ENCODE peak calls at places on chromosome 2, in eight cellular contexts. One of them, this sample, is unnamed.

GRCh38 chr2:195447353-195447975 is 209.6 kb upstream of the SLC39A10 start:
- DNase-seq in SK-N-SH: no peak
- DNase-seq in GM12878: no peak
- DNase-seq in BE2C: no peak
- DNase-seq in ovary: no peak
- DNase-seq in fibroblast of mammary gland: no peak
- DNase-seq in AG10803: peak
- DNase-seq in psoas muscle: no peak
- DNase-seq in this sample: no peak

GRCh38 chr2:240797500-240797895 is 22.5 kb downstream of the KIF1A start:
- DNase-seq in fibroblast of mammary gland: no peak
- DNase-seq in AG10803: no peak
- DNase-seq in ovary: no peak
- DNase-seq in psoas muscle: peak
- DNase-seq in SK-N-SH: no peak
- DNase-seq in GM12878: no peak
- DNase-seq in BE2C: peak
- DNase-seq in this sample: no peak

GRCh38 chr2:65675350-65675749 is 243.0 kb upstream of the SPRED2 start:
- DNase-seq in SK-N-SH: no peak
- DNase-seq in AG10803: no peak
- DNase-seq in ovary: no peak
- DNase-seq in psoas muscle: no peak
- DNase-seq in GM12878: no peak
- DNase-seq in fibroblast of mammary gland: no peak
- DNase-seq in BE2C: no peak
- DNase-seq in this sample: no peak

GRCh38 chr2:223835701-223836532 is 1.5 kb downstream of the AP1S3 start:
- DNase-seq in BE2C: no peak
- DNase-seq in AG10803: no peak
- DNase-seq in psoas muscle: no peak
- DNase-seq in SK-N-SH: no peak
- DNase-seq in fibroblast of mammary gland: no peak
- DNase-seq in ovary: no peak
- DNase-seq in GM12878: peak
- DNase-seq in this sample: peak

GRCh38 chr2:85287721-85288120 is 40.1 kb downstream of the TGOLN2 start:
- DNase-seq in AG10803: no peak
- DNase-seq in BE2C: no peak
- DNase-seq in ovary: no peak
- DNase-seq in SK-N-SH: no peak
- DNase-seq in psoas muscle: no peak
- DNase-seq in fibroblast of mammary gland: no peak
- DNase-seq in GM12878: no peak
- DNase-seq in this sample: no peak

GRCh38 chr2:67797801-67798535 is 264.8 kb downstream of the C1D start:
- DNase-seq in psoas muscle: no peak
- DNase-seq in BE2C: no peak
- DNase-seq in ovary: no peak
- DNase-seq in fibroblast of mammary gland: peak
- DNase-seq in AG10803: peak
- DNase-seq in SK-N-SH: no peak
- DNase-seq in GM12878: no peak
- DNase-seq in this sample: no peak

GRCh38 chr2:150681120-150681796 is 193.8 kb upstream of the RND3 start:
- DNase-seq in psoas muscle: no peak
- DNase-seq in GM12878: no peak
- DNase-seq in SK-N-SH: no peak
- DNase-seq in ovary: no peak
- DNase-seq in fibroblast of mammary gland: peak
- DNase-seq in AG10803: peak
- DNase-seq in BE2C: peak
- DNase-seq in this sample: no peak

GRCh38 chr2:20378891-20379519 is 28.4 kb upstream of the PUM2 start:
- DNase-seq in ovary: peak
- DNase-seq in fibroblast of mammary gland: peak
- DNase-seq in GM12878: no peak
- DNase-seq in BE2C: peak
- DNase-seq in SK-N-SH: peak
- DNase-seq in AG10803: peak
- DNase-seq in psoas muscle: peak
- DNase-seq in this sample: no peak

GRCh38 chr2:177394622-177395021 is 2.0 kb downstream of the AGPS start:
- DNase-seq in BE2C: no peak
- DNase-seq in SK-N-SH: no peak
- DNase-seq in GM12878: no peak
- DNase-seq in fibroblast of mammary gland: no peak
- DNase-seq in ovary: no peak
- DNase-seq in AG10803: no peak
- DNase-seq in psoas muscle: no peak
- DNase-seq in this sample: no peak
- H3K4me3 ChIP-seq in BE2C: no peak
- H3K4me3 ChIP-seq in SK-N-SH: no peak
- H3K4me3 ChIP-seq in GM12878: peak
- H3K4me3 ChIP-seq in fibroblast of mammary gland: no peak
- H3K4me3 ChIP-seq in ovary: no peak
- H3K4me3 ChIP-seq in AG10803: no peak
- H3K4me3 ChIP-seq in psoas muscle: peak
- H3K4me3 ChIP-seq in this sample: peak

GRCh38 chr2:61368687-61369665 is 101.9 kb downstream of the USP34 start:
- DNase-seq in BE2C: no peak
- DNase-seq in AG10803: no peak
- DNase-seq in ovary: no peak
- DNase-seq in psoas muscle: no peak
- DNase-seq in SK-N-SH: no peak
- DNase-seq in fibroblast of mammary gland: no peak
- DNase-seq in GM12878: no peak
- DNase-seq in this sample: no peak
- TF ChIP-seq CTCF in BE2C: no peak
- TF ChIP-seq CTCF in AG10803: no peak
- TF ChIP-seq CTCF in ovary: no peak
- TF ChIP-seq CTCF in psoas muscle: no peak
- TF ChIP-seq CTCF in SK-N-SH: no peak
- TF ChIP-seq CTCF in fibroblast of mammary gland: no peak
- TF ChIP-seq CTCF in GM12878: no peak
- TF ChIP-seq CTCF in this sample: no peak

DNA sequence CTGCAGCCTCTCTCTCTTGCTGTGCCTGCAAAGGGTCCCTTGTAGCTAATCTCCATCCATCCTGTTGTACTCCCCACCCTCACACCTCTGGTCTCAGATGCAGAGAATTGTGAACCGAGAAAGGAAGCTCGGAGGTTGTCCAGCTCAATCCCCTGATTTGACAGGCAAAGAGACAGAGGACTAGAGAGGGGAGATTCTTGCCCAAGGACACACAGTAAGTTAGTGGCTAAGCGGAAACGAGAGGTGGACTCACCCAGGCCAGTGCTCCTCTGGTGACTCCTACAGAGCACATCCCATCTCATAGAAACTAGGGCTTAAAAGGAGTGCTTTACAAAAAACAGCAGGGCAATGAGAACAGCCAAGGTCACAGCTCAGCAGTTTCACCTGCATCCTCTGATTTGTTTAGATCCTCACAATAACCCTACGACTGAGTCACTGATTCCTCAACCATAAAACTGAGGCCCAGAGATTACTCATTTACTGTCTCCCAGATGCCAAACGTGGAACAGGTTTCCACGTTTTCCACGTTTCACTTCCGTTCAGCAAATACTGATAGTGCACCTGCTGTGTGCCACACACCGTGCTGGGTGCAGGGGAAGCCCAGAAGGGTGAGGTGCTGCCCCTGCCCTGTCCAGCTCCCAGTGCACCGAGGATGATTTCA is 22.1 kb downstream of the EHD3 start:
- DNase-seq in ovary: no peak
- DNase-seq in GM12878: peak
- DNase-seq in fibroblast of mammary gland: no peak
- DNase-seq in SK-N-SH: no peak
- DNase-seq in psoas muscle: no peak
- DNase-seq in BE2C: no peak
- DNase-seq in AG10803: no peak
- DNase-seq in this sample: peak
- H3K4me3 ChIP-seq in ovary: no peak
- H3K4me3 ChIP-seq in GM12878: no peak
- H3K4me3 ChIP-seq in fibroblast of mammary gland: no peak
- H3K4me3 ChIP-seq in SK-N-SH: no peak
- H3K4me3 ChIP-seq in psoas muscle: no peak
- H3K4me3 ChIP-seq in BE2C: no peak
- H3K4me3 ChIP-seq in AG10803: no peak
- H3K4me3 ChIP-seq in this sample: no peak

GRCh38 chr2:80053522-80054338 is 250.8 kb downstream of the LRRTM1 start:
- DNase-seq in GM12878: no peak
- DNase-seq in BE2C: no peak
- DNase-seq in AG10803: no peak
- DNase-seq in SK-N-SH: no peak
- DNase-seq in psoas muscle: no peak
- DNase-seq in ovary: no peak
- DNase-seq in fibroblast of mammary gland: no peak
- DNase-seq in this sample: no peak
- TF ChIP-seq CTCF in GM12878: no peak
- TF ChIP-seq CTCF in BE2C: no peak
- TF ChIP-seq CTCF in AG10803: peak
- TF ChIP-seq CTCF in SK-N-SH: no peak
- TF ChIP-seq CTCF in psoas muscle: no peak
- TF ChIP-seq CTCF in ovary: no peak
- TF ChIP-seq CTCF in fibroblast of mammary gland: no peak
- TF ChIP-seq CTCF in this sample: no peak

This sample was measured in GM12864.